ENCODE peak calls at places on chromosomes 7 and 10, in four cellular contexts. One of them, this sample, is unnamed.

GRCh38 chr10:46514431-46514861 is 42.0 kb downstream of the GPRIN2 start:
- DNase-seq in NCI-H2081 treated with DMSO at 0.1 percent for 48 hours: no peak
- DNase-seq in GM18507: no peak
- DNase-seq in stimulated activated naive CD8-positive, alpha-beta T cell treated with anti-CD3 and anti-CD28 coated beads, Interleukin-15, Interleukin-2, amounts not matched to agents 100 U/mL and 50 U/mL, for 24 hours: no peak
- DNase-seq in this sample: no peak

GRCh38 chr10:33334839-33335549 is 527 bp upstream of the NRP1 start:
- DNase-seq in stimulated activated naive CD8-positive, alpha-beta T cell treated with anti-CD3 and anti-CD28 coated beads, Interleukin-15, Interleukin-2, amounts not matched to agents 100 U/mL and 50 U/mL, for 24 hours: peak; percentile 58
- DNase-seq in NCI-H2081 treated with DMSO at 0.1 percent for 48 hours: no peak
- DNase-seq in GM18507: no peak
- DNase-seq in this sample: no peak

GRCh38 chr7:92058040-92058439 is 76.2 kb downstream of the CYP51A1 start:
- DNase-seq in GM18507: no peak
- DNase-seq in stimulated activated naive CD8-positive, alpha-beta T cell treated with anti-CD3 and anti-CD28 coated beads, Interleukin-15, Interleukin-2, amounts not matched to agents 100 U/mL and 50 U/mL, for 24 hours: no peak
- DNase-seq in NCI-H2081 treated with DMSO at 0.1 percent for 48 hours: no peak
- DNase-seq in this sample: peak; percentile 1

GRCh38 chr10:10564081-10564480 is 453.6 kb upstream of the CELF2 start:
- DNase-seq in NCI-H2081 treated with DMSO at 0.1 percent for 48 hours: no peak
- DNase-seq in stimulated activated naive CD8-positive, alpha-beta T cell treated with anti-CD3 and anti-CD28 coated beads, Interleukin-15, Interleukin-2, amounts not matched to agents 100 U/mL and 50 U/mL, for 24 hours: no peak
- DNase-seq in GM18507: no peak
- DNase-seq in this sample: no peak

GRCh38 chr7:150324366-150324961 is 1.1 kb upstream of the ACTR3C start:
- DNase-seq in stimulated activated naive CD8-positive, alpha-beta T cell treated with anti-CD3 and anti-CD28 coated beads, Interleukin-15, Interleukin-2, amounts not matched to agents 100 U/mL and 50 U/mL, for 24 hours: no peak
- DNase-seq in NCI-H2081 treated with DMSO at 0.1 percent for 48 hours: no peak
- DNase-seq in GM18507: no peak
- DNase-seq in this sample: no peak

GRCh38 chr7:155291045-155291530 is 6.6 kb upstream of the INSIG1 start:
- DNase-seq in GM18507: no peak
- DNase-seq in NCI-H2081 treated with DMSO at 0.1 percent for 48 hours: no peak
- DNase-seq in stimulated activated naive CD8-positive, alpha-beta T cell treated with anti-CD3 and anti-CD28 coated beads, Interleukin-15, Interleukin-2, amounts not matched to agents 100 U/mL and 50 U/mL, for 24 hours: peak; percentile 51
- DNase-seq in this sample: no peak

GRCh38 chr7:154451480-154452457 is 399.6 kb downstream of the DPP6 start:
- DNase-seq in NCI-H2081 treated with DMSO at 0.1 percent for 48 hours: no peak
- DNase-seq in stimulated activated naive CD8-positive, alpha-beta T cell treated with anti-CD3 and anti-CD28 coated beads, Interleukin-15, Interleukin-2, amounts not matched to agents 100 U/mL and 50 U/mL, for 24 hours: no peak
- DNase-seq in GM18507: no peak
- DNase-seq in this sample: no peak

GRCh38 chr7:117229350-117229749 is 93.5 kb downstream of the WNT2 start:
- DNase-seq in NCI-H2081 treated with DMSO at 0.1 percent for 48 hours: no peak
- DNase-seq in GM18507: no peak
- DNase-seq in stimulated activated naive CD8-positive, alpha-beta T cell treated with anti-CD3 and anti-CD28 coated beads, Interleukin-15, Interleukin-2, amounts not matched to agents 100 U/mL and 50 U/mL, for 24 hours: no peak
- DNase-seq in this sample: no peak

GRCh38 chr10:106278385-106278784 is 886.1 kb downstream of the SORCS1 start:
- DNase-seq in stimulated activated naive CD8-positive, alpha-beta T cell treated with anti-CD3 and anti-CD28 coated beads, Interleukin-15, Interleukin-2, amounts not matched to agents 100 U/mL and 50 U/mL, for 24 hours: no peak
- DNase-seq in GM18507: no peak
- DNase-seq in NCI-H2081 treated with DMSO at 0.1 percent for 48 hours: no peak
- DNase-seq in this sample: no peak

GRCh38 chr10:79384773-79385391 is 37.6 kb downstream of the PPIF start:
- DNase-seq in GM18507: no peak
- DNase-seq in stimulated activated naive CD8-positive, alpha-beta T cell treated with anti-CD3 and anti-CD28 coated beads, Interleukin-15, Interleukin-2, amounts not matched to agents 100 U/mL and 50 U/mL, for 24 hours: no peak
- DNase-seq in NCI-H2081 treated with DMSO at 0.1 percent for 48 hours: no peak
- DNase-seq in this sample: no peak

GRCh38 chr7:19944363-19945120 is 171.1 kb upstream of the TMEM196 start:
- DNase-seq in NCI-H2081 treated with DMSO at 0.1 percent for 48 hours: no peak
- DNase-seq in stimulated activated naive CD8-positive, alpha-beta T cell treated with anti-CD3 and anti-CD28 coated beads, Interleukin-15, Interleukin-2, amounts not matched to agents 100 U/mL and 50 U/mL, for 24 hours: no peak
- DNase-seq in GM18507: no peak
- DNase-seq in this sample: no peak

GRCh38 chr7:141362580-141363435 is 188.4 kb upstream of the AGK start:
- DNase-seq in GM18507: no peak
- DNase-seq in stimulated activated naive CD8-positive, alpha-beta T cell treated with anti-CD3 and anti-CD28 coated beads, Interleukin-15, Interleukin-2, amounts not matched to agents 100 U/mL and 50 U/mL, for 24 hours: no peak
- DNase-seq in NCI-H2081 treated with DMSO at 0.1 percent for 48 hours: no peak
- DNase-seq in this sample: no peak

GRCh38 chr7:494906-495305 is 24.7 kb downstream of the PDGFA start:
- DNase-seq in NCI-H2081 treated with DMSO at 0.1 percent for 48 hours: no peak
- DNase-seq in stimulated activated naive CD8-positive, alpha-beta T cell treated with anti-CD3 and anti-CD28 coated beads, Interleukin-15, Interleukin-2, amounts not matched to agents 100 U/mL and 50 U/mL, for 24 hours: no peak
- DNase-seq in GM18507: no peak
- DNase-seq in this sample: no peak

This sample was measured in T-cell.